ENCODE peak calls at places on chromosomes 7 and 10, in eight cellular contexts. One of them, this sample, is unnamed.
A peak's percentile ranks its signal among the peaks of the same experiment; 100 is the strongest.

GRCh38 chr7:134605978-134606923 is 40.4 kb upstream of the BPGM start:
- DNase-seq in IMR-90: peak; percentile 67
- DNase-seq in OCI-LY7: peak; percentile 66
- DNase-seq in fibroblast of lung: peak; percentile 34
- DNase-seq in NB4: peak; percentile 81
- DNase-seq in body of pancreas: peak; percentile 77
- DNase-seq in bronchial epithelial cell: peak; percentile 50
- DNase-seq in lower lobe of right lung: peak; percentile 52
- DNase-seq in this sample: no peak

GRCh38 chr7:4856336-4857056 is 5.3 kb downstream of the PAPOLB start:
- DNase-seq in IMR-90: no peak
- DNase-seq in OCI-LY7: no peak
- DNase-seq in fibroblast of lung: no peak
- DNase-seq in NB4: no peak
- DNase-seq in body of pancreas: no peak
- DNase-seq in bronchial epithelial cell: no peak
- DNase-seq in lower lobe of right lung: no peak
- DNase-seq in this sample: no peak

GRCh38 chr10:110547139-110547761 is 20.2 kb upstream of the SMC3 start:
- DNase-seq in IMR-90: peak; percentile 77
- DNase-seq in OCI-LY7: peak; percentile 86
- DNase-seq in fibroblast of lung: peak; percentile 58
- DNase-seq in NB4: peak; percentile 73
- DNase-seq in body of pancreas: no peak
- DNase-seq in bronchial epithelial cell: peak; percentile 61
- DNase-seq in lower lobe of right lung: no peak
- DNase-seq in this sample: no peak

GRCh38 chr10:101291254-101292193 is 62.3 kb upstream of the LBX1 start:
- DNase-seq in IMR-90: peak; percentile 23
- DNase-seq in OCI-LY7: peak; percentile 44
- DNase-seq in fibroblast of lung: no peak
- DNase-seq in NB4: peak; percentile 71
- DNase-seq in body of pancreas: peak; percentile 69
- DNase-seq in bronchial epithelial cell: no peak
- DNase-seq in lower lobe of right lung: peak; percentile 59
- DNase-seq in this sample: no peak

GRCh38 chr7:114081606-114082425 is 163.0 kb upstream of the PPP1R3A start:
- DNase-seq in IMR-90: peak; percentile 70
- DNase-seq in OCI-LY7: no peak
- DNase-seq in fibroblast of lung: peak; percentile 57
- DNase-seq in NB4: peak; percentile 65
- DNase-seq in body of pancreas: peak; percentile 9
- DNase-seq in bronchial epithelial cell: peak; percentile 70
- DNase-seq in lower lobe of right lung: no peak
- DNase-seq in this sample: peak; percentile 46

GRCh38 chr7:44128721-44129582 is 5.6 kb upstream of the POLD2 start:
- DNase-seq in IMR-90: no peak
- DNase-seq in OCI-LY7: no peak
- DNase-seq in fibroblast of lung: no peak
- DNase-seq in NB4: no peak
- DNase-seq in body of pancreas: no peak
- DNase-seq in bronchial epithelial cell: no peak
- DNase-seq in lower lobe of right lung: no peak
- DNase-seq in this sample: no peak

GRCh38 chr10:5651086-5651764 is 15.2 kb downstream of the ASB13 start:
- DNase-seq in IMR-90: no peak
- DNase-seq in OCI-LY7: no peak
- DNase-seq in fibroblast of lung: no peak
- DNase-seq in NB4: no peak
- DNase-seq in body of pancreas: no peak
- DNase-seq in bronchial epithelial cell: no peak
- DNase-seq in lower lobe of right lung: no peak
- DNase-seq in this sample: no peak

GRCh38 chr7:2626498-2627117 is 5.2 kb upstream of the TTYH3 start:
- DNase-seq in IMR-90: peak; percentile 32
- DNase-seq in OCI-LY7: no peak
- DNase-seq in fibroblast of lung: peak; percentile 89
- DNase-seq in NB4: no peak
- DNase-seq in body of pancreas: peak; percentile 9
- DNase-seq in bronchial epithelial cell: no peak
- DNase-seq in lower lobe of right lung: no peak
- DNase-seq in this sample: no peak

GRCh38 chr10:32210306-32211045 is 136.5 kb downstream of the EPC1 start:
- DNase-seq in IMR-90: peak; percentile 59
- DNase-seq in OCI-LY7: peak; percentile 34
- DNase-seq in fibroblast of lung: peak; percentile 44
- DNase-seq in NB4: peak; percentile 55
- DNase-seq in body of pancreas: peak; percentile 17
- DNase-seq in bronchial epithelial cell: peak; percentile 44
- DNase-seq in lower lobe of right lung: no peak
- DNase-seq in this sample: no peak

GRCh38 chr7:36036590-36036989 is 116.5 kb upstream of the EEPD1 start:
- DNase-seq in IMR-90: no peak
- DNase-seq in OCI-LY7: no peak
- DNase-seq in fibroblast of lung: peak; percentile 52
- DNase-seq in NB4: no peak
- DNase-seq in body of pancreas: peak; percentile 8
- DNase-seq in bronchial epithelial cell: peak; percentile 30
- DNase-seq in lower lobe of right lung: no peak
- DNase-seq in this sample: no peak

DNA sequence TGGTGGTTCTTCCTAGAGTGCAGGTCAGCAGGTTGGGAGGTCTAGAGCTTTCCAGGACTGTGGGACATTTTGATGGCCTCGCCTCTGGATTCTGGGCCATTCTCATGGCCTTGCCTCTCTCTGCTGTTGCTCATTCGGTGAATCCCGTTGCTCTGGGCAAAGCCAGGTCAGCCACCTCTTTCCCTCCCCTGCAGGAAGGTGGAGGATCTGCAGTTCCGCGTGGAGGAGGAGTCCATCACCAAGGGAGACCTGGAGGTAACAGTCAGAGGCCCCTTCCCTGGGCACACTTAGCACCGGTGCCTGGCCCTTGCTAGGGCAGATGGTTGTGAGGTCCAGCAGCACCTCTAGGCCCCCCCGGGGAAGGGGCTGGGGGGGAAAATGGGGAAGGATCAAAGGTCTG is 74.9 kb downstream of the CLIP2 start:
- DNase-seq in IMR-90: no peak
- DNase-seq in OCI-LY7: no peak
- DNase-seq in fibroblast of lung: no peak
- DNase-seq in NB4: peak; percentile 36
- DNase-seq in body of pancreas: no peak
- DNase-seq in bronchial epithelial cell: no peak
- DNase-seq in lower lobe of right lung: no peak
- DNase-seq in this sample: no peak
- TF ChIP-seq CTCF in IMR-90: no peak
- TF ChIP-seq CTCF in OCI-LY7: no peak
- TF ChIP-seq CTCF in fibroblast of lung: no peak
- TF ChIP-seq CTCF in NB4: peak; percentile 23
- TF ChIP-seq CTCF in body of pancreas: no peak
- TF ChIP-seq CTCF in bronchial epithelial cell: peak; percentile 21
- TF ChIP-seq CTCF in lower lobe of right lung: no peak
- TF ChIP-seq CTCF in this sample: peak; percentile 32

GRCh38 chr10:43256531-43257209 is 10.2 kb downstream of the RASGEF1A start:
- DNase-seq in IMR-90: no peak
- DNase-seq in OCI-LY7: no peak
- DNase-seq in fibroblast of lung: no peak
- DNase-seq in NB4: no peak
- DNase-seq in body of pancreas: no peak
- DNase-seq in bronchial epithelial cell: no peak
- DNase-seq in lower lobe of right lung: no peak
- DNase-seq in this sample: no peak
- H3K4me3 ChIP-seq in IMR-90: no peak overlapping the region
- H3K4me3 ChIP-seq in OCI-LY7: no peak overlapping the region
- H3K4me3 ChIP-seq in fibroblast of lung: no peak overlapping the region
- H3K4me3 ChIP-seq in NB4: no peak overlapping the region
- H3K4me3 ChIP-seq in body of pancreas: no peak overlapping the region
- H3K4me3 ChIP-seq in bronchial epithelial cell: no peak overlapping the region
- H3K4me3 ChIP-seq in lower lobe of right lung: no peak overlapping the region
- H3K4me3 ChIP-seq in this sample: no peak overlapping the region

GRCh38 chr7:7889791-7890568 is 78.6 kb upstream of the GLCCI1 start:
- DNase-seq in IMR-90: peak; percentile 17
- DNase-seq in OCI-LY7: no peak
- DNase-seq in fibroblast of lung: no peak
- DNase-seq in NB4: no peak
- DNase-seq in body of pancreas: no peak
- DNase-seq in bronchial epithelial cell: peak; percentile 29
- DNase-seq in lower lobe of right lung: no peak
- DNase-seq in this sample: no peak
- TF ChIP-seq CTCF in IMR-90: no peak
- TF ChIP-seq CTCF in OCI-LY7: no peak
- TF ChIP-seq CTCF in fibroblast of lung: no peak
- TF ChIP-seq CTCF in NB4: no peak
- TF ChIP-seq CTCF in body of pancreas: no peak
- TF ChIP-seq CTCF in bronchial epithelial cell: no peak
- TF ChIP-seq CTCF in lower lobe of right lung: no peak
- TF ChIP-seq CTCF in this sample: no peak

DNA sequence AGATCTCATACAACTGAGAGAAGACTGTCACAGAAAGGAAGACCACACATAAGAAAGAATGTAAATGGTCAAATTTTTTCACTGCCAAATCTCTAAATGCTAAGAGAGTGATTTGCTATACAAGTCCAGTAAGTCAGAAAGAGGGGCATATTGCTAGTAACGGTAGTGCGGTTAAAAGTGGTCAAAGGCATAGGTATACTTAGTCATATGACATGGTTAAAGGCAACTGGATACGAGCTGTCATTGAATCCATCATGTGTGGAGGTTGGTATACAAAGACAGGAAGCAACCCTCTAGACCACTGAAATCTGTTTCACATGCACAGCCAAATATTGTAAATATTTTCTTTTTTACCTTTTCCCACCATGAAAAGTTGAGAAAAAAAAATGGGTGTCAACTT is 4.8 kb downstream of the INHBA start:
- DNase-seq in IMR-90: peak; percentile 50
- DNase-seq in OCI-LY7: no peak
- DNase-seq in fibroblast of lung: no peak
- DNase-seq in NB4: no peak
- DNase-seq in body of pancreas: no peak
- DNase-seq in bronchial epithelial cell: no peak
- DNase-seq in lower lobe of right lung: no peak
- DNase-seq in this sample: no peak
- H3K4me3 ChIP-seq in IMR-90: peak overlapping the region; percentile 91
- H3K4me3 ChIP-seq in OCI-LY7: no peak overlapping the region
- H3K4me3 ChIP-seq in fibroblast of lung: peak overlapping the region; percentile 86
- H3K4me3 ChIP-seq in NB4: no peak overlapping the region
- H3K4me3 ChIP-seq in body of pancreas: no peak overlapping the region
- H3K4me3 ChIP-seq in bronchial epithelial cell: no peak overlapping the region
- H3K4me3 ChIP-seq in lower lobe of right lung: peak overlapping the region; percentile 46
- H3K4me3 ChIP-seq in this sample: no peak overlapping the region

GRCh38 chr7:155701972-155702544 is 57.6 kb downstream of the RBM33 start:
- DNase-seq in IMR-90: no peak
- DNase-seq in OCI-LY7: no peak
- DNase-seq in fibroblast of lung: no peak
- DNase-seq in NB4: no peak
- DNase-seq in body of pancreas: no peak
- DNase-seq in bronchial epithelial cell: no peak
- DNase-seq in lower lobe of right lung: no peak
- DNase-seq in this sample: no peak
- TF ChIP-seq CTCF in IMR-90: no peak
- TF ChIP-seq CTCF in OCI-LY7: peak; percentile 42
- TF ChIP-seq CTCF in fibroblast of lung: no peak
- TF ChIP-seq CTCF in NB4: no peak
- TF ChIP-seq CTCF in body of pancreas: no peak
- TF ChIP-seq CTCF in bronchial epithelial cell: no peak
- TF ChIP-seq CTCF in lower lobe of right lung: no peak
- TF ChIP-seq CTCF in this sample: no peak

This sample was measured in retinal pigment epithelial cell.